ENCODE peak calls at places on chromosomes 12 and 14, in eight cellular contexts. One of them, this sample, is unnamed.

GRCh38 chr12:108526482-108527234 is 11.6 kb downstream of the FICD start:
- DNase-seq in GM23338: no peak
- DNase-seq in stomach: no peak
- DNase-seq in GM12878: no peak
- DNase-seq in Panc1: no peak
- DNase-seq in transverse colon: no peak
- DNase-seq in SK-N-SH: no peak
- DNase-seq in HL-60: no peak
- DNase-seq in this sample: no peak

GRCh38 chr12:76240281-76240680 is 107.9 kb downstream of the BBS10 start:
- DNase-seq in GM12878: no peak
- DNase-seq in GM23338: no peak
- DNase-seq in stomach: no peak
- DNase-seq in HL-60: no peak
- DNase-seq in transverse colon: no peak
- DNase-seq in SK-N-SH: no peak
- DNase-seq in Panc1: no peak
- DNase-seq in this sample: no peak

GRCh38 chr12:49276304-49277290 is 11.7 kb downstream of the TUBA1C start:
- DNase-seq in SK-N-SH: peak; percentile 25
- DNase-seq in Panc1: no peak
- DNase-seq in GM23338: no peak
- DNase-seq in GM12878: no peak
- DNase-seq in HL-60: no peak
- DNase-seq in transverse colon: no peak
- DNase-seq in stomach: no peak
- DNase-seq in this sample: no peak

GRCh38 chr14:22334627-22335026 is 254.4 kb downstream of the DAD1 start:
- DNase-seq in stomach: no peak
- DNase-seq in SK-N-SH: no peak
- DNase-seq in HL-60: no peak
- DNase-seq in GM23338: no peak
- DNase-seq in transverse colon: no peak
- DNase-seq in GM12878: no peak
- DNase-seq in Panc1: no peak
- DNase-seq in this sample: no peak

GRCh38 chr12:58917699-58918334 is 2.5 kb downstream of the LRIG3 start:
- DNase-seq in stomach: no peak
- DNase-seq in transverse colon: no peak
- DNase-seq in SK-N-SH: no peak
- DNase-seq in Panc1: no peak
- DNase-seq in HL-60: no peak
- DNase-seq in GM23338: no peak
- DNase-seq in GM12878: no peak
- DNase-seq in this sample: no peak

GRCh38 chr14:104281768-104282301 is 143.4 kb downstream of the KIF26A start:
- DNase-seq in transverse colon: peak; percentile 51
- DNase-seq in Panc1: no peak
- DNase-seq in HL-60: no peak
- DNase-seq in GM12878: no peak
- DNase-seq in GM23338: no peak
- DNase-seq in SK-N-SH: no peak
- DNase-seq in stomach: peak; percentile 21
- DNase-seq in this sample: peak; percentile 66

GRCh38 chr14:98182385-98183055 is 1089.5 kb downstream of the BCL11B start:
- DNase-seq in transverse colon: no peak
- DNase-seq in GM23338: no peak
- DNase-seq in GM12878: no peak
- DNase-seq in SK-N-SH: no peak
- DNase-seq in stomach: no peak
- DNase-seq in HL-60: no peak
- DNase-seq in Panc1: no peak
- DNase-seq in this sample: no peak

GRCh38 chr12:62006076-62006732 is 254.0 kb upstream of the USP15 start:
- DNase-seq in stomach: no peak
- DNase-seq in GM23338: peak; percentile 73
- DNase-seq in SK-N-SH: peak; percentile 49
- DNase-seq in transverse colon: no peak
- DNase-seq in GM12878: no peak
- DNase-seq in Panc1: peak; percentile 17
- DNase-seq in HL-60: peak; percentile 19
- DNase-seq in this sample: no peak

GRCh38 chr14:61388173-61388975 is 67.0 kb downstream of the PRKCH start:
- DNase-seq in transverse colon: no peak
- DNase-seq in Panc1: no peak
- DNase-seq in GM12878: peak; percentile 86
- DNase-seq in SK-N-SH: no peak
- DNase-seq in stomach: no peak
- DNase-seq in HL-60: peak; percentile 8
- DNase-seq in GM23338: no peak
- DNase-seq in this sample: no peak

GRCh38 chr14:66503532-66503931 is 4.4 kb upstream of the GPHN start:
- DNase-seq in GM23338: no peak
- DNase-seq in GM12878: no peak
- DNase-seq in stomach: no peak
- DNase-seq in Panc1: no peak
- DNase-seq in HL-60: no peak
- DNase-seq in SK-N-SH: no peak
- DNase-seq in transverse colon: no peak
- DNase-seq in this sample: no peak

GRCh38 chr14:24556756-24557155 is 19.3 kb downstream of the CTSG start:
- DNase-seq in SK-N-SH: no peak
- DNase-seq in GM23338: no peak
- DNase-seq in Panc1: no peak
- DNase-seq in transverse colon: no peak
- DNase-seq in GM12878: no peak
- DNase-seq in stomach: no peak
- DNase-seq in HL-60: no peak
- DNase-seq in this sample: no peak

GRCh38 chr12:16165506-16165905 is 112.0 kb downstream of the SLC15A5 start:
- DNase-seq in transverse colon: peak; percentile 52
- DNase-seq in stomach: peak; percentile 36
- DNase-seq in Panc1: no peak
- DNase-seq in GM12878: no peak
- DNase-seq in GM23338: peak; percentile 83
- DNase-seq in HL-60: peak; percentile 42
- DNase-seq in SK-N-SH: peak; percentile 16
- DNase-seq in this sample: peak; percentile 58

GRCh38 chr14:59199614-59200013 is 11.1 kb downstream of the DAAM1 start:
- DNase-seq in GM23338: no peak
- DNase-seq in GM12878: no peak
- DNase-seq in SK-N-SH: no peak
- DNase-seq in stomach: no peak
- DNase-seq in HL-60: no peak
- DNase-seq in Panc1: no peak
- DNase-seq in transverse colon: no peak
- DNase-seq in this sample: no peak

GRCh38 chr14:59197695-59198262 is 9.3 kb downstream of the DAAM1 start:
- DNase-seq in GM12878: no peak
- DNase-seq in Panc1: no peak
- DNase-seq in HL-60: no peak
- DNase-seq in GM23338: no peak
- DNase-seq in stomach: no peak
- DNase-seq in transverse colon: no peak
- DNase-seq in SK-N-SH: no peak
- DNase-seq in this sample: no peak

GRCh38 chr14:59200214-59200613 is 11.7 kb downstream of the DAAM1 start:
- DNase-seq in transverse colon: no peak
- DNase-seq in SK-N-SH: no peak
- DNase-seq in GM12878: no peak
- DNase-seq in GM23338: no peak
- DNase-seq in Panc1: no peak
- DNase-seq in stomach: no peak
- DNase-seq in HL-60: no peak
- DNase-seq in this sample: no peak

GRCh38 chr14:59202031-59202430 is 13.6 kb downstream of the DAAM1 start:
- DNase-seq in SK-N-SH: no peak
- DNase-seq in Panc1: no peak
- DNase-seq in transverse colon: no peak
- DNase-seq in HL-60: no peak
- DNase-seq in stomach: no peak
- DNase-seq in GM23338: no peak
- DNase-seq in GM12878: no peak
- DNase-seq in this sample: no peak

GRCh38 chr14:59199205-59199604 is 10.7 kb downstream of the DAAM1 start:
- DNase-seq in Panc1: no peak
- DNase-seq in stomach: no peak
- DNase-seq in HL-60: no peak
- DNase-seq in SK-N-SH: peak; percentile 21
- DNase-seq in transverse colon: no peak
- DNase-seq in GM23338: no peak
- DNase-seq in GM12878: no peak
- DNase-seq in this sample: no peak
- TF ChIP-seq CTCF in Panc1: no peak
- TF ChIP-seq CTCF in stomach: no peak
- TF ChIP-seq CTCF in HL-60: no peak
- TF ChIP-seq CTCF in SK-N-SH: peak; percentile 31
- TF ChIP-seq CTCF in transverse colon: no peak
- TF ChIP-seq CTCF in GM23338: peak; percentile 9
- TF ChIP-seq CTCF in GM12878: no peak
- TF ChIP-seq CTCF in this sample: no peak

DNA sequence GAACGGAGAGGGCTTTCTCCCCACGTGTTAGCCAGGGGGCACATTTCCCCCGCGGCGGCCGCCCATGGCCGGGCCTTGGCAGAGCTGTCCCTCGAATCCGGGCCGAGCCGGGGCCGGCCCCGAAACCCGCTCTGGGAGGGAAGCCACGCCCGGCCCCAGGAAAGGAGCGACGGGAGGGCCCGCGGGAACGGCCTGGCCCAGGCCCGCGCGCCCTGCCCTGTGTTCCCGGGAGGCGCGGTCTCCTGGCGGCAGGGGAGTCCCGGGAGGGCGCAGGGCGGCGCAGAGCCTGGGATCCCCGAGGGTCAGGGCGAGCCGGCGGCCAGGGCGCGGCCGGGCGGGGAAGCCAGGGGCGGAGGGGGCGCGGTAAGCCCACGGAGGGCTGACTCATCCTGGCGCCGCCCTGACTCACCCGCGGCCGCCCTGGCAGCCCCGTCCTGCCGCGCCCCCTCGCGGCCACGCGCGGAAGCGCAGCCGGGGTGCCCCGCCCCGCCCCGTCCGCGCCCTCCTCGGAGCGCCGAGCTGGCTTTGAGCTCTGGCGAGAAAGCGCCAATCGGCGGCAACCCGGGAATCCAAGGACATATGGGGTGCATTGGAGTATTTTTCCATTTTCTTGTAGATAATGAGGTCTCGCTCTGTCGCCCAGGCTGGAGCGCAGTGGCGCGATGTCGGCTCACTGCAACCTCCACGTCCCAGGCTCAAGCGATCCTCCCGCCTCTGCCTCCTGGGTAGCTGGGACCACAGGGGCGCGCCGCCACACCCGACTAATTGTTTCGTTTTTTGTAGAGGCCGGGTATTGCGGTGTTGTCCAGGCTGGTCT is 31.8 kb upstream of the PLEKHG6 start:
- DNase-seq in HL-60: peak; percentile 49
- DNase-seq in GM23338: peak; percentile 85
- DNase-seq in transverse colon: peak; percentile 94
- DNase-seq in Panc1: no peak
- DNase-seq in stomach: peak; percentile 89
- DNase-seq in SK-N-SH: peak; percentile 98
- DNase-seq in GM12878: no peak
- DNase-seq in this sample: peak; percentile 91
- TF ChIP-seq POLR2AphosphoS5 in HL-60: no peak
- TF ChIP-seq POLR2AphosphoS5 in GM23338: no peak
- TF ChIP-seq POLR2AphosphoS5 in transverse colon: peak; percentile 80
- TF ChIP-seq POLR2AphosphoS5 in Panc1: no peak
- TF ChIP-seq POLR2AphosphoS5 in stomach: peak; percentile 64
- TF ChIP-seq POLR2AphosphoS5 in SK-N-SH: peak; percentile 51
- TF ChIP-seq POLR2AphosphoS5 in GM12878: no peak
- TF ChIP-seq POLR2AphosphoS5 in this sample: peak; percentile 48

GRCh38 chr12:64669270-64669842 is 59.1 kb downstream of the RASSF3 start:
- DNase-seq in Panc1: no peak
- DNase-seq in HL-60: peak; percentile 51
- DNase-seq in transverse colon: peak; percentile 61
- DNase-seq in stomach: peak; percentile 73
- DNase-seq in GM23338: peak; percentile 42
- DNase-seq in GM12878: peak; percentile 73
- DNase-seq in SK-N-SH: peak; percentile 47
- DNase-seq in this sample: no peak
- H3K27ac ChIP-seq in Panc1: peak overlapping the region; percentile 98
- H3K27ac ChIP-seq in HL-60: peak overlapping the region; percentile 48
- H3K27ac ChIP-seq in transverse colon: peak overlapping the region; percentile 90
- H3K27ac ChIP-seq in stomach: peak overlapping the region; percentile 82
- H3K27ac ChIP-seq in GM23338: peak overlapping the region; percentile 40
- H3K27ac ChIP-seq in GM12878: peak overlapping the region; percentile 91
- H3K27ac ChIP-seq in SK-N-SH: peak overlapping the region; percentile 83
- H3K27ac ChIP-seq in this sample: peak overlapping the region; percentile 31

GRCh38 chr12:38540156-38540555 is 223.6 kb downstream of the ALG10B start:
- DNase-seq in GM12878: no peak
- DNase-seq in HL-60: no peak
- DNase-seq in GM23338: no peak
- DNase-seq in stomach: no peak
- DNase-seq in SK-N-SH: no peak
- DNase-seq in Panc1: no peak
- DNase-seq in transverse colon: no peak
- DNase-seq in this sample: no peak

GRCh38 chr12:38541849-38542248 is 225.3 kb downstream of the ALG10B start:
- DNase-seq in HL-60: no peak
- DNase-seq in transverse colon: no peak
- DNase-seq in GM23338: no peak
- DNase-seq in Panc1: no peak
- DNase-seq in stomach: no peak
- DNase-seq in SK-N-SH: no peak
- DNase-seq in GM12878: no peak
- DNase-seq in this sample: no peak

GRCh38 chr12:38543151-38543550 is 226.6 kb downstream of the ALG10B start:
- DNase-seq in stomach: no peak
- DNase-seq in GM12878: no peak
- DNase-seq in SK-N-SH: no peak
- DNase-seq in Panc1: no peak
- DNase-seq in HL-60: no peak
- DNase-seq in transverse colon: no peak
- DNase-seq in GM23338: peak; percentile 10
- DNase-seq in this sample: no peak

GRCh38 chr12:38547586-38547985 is 231.0 kb downstream of the ALG10B start:
- DNase-seq in SK-N-SH: no peak
- DNase-seq in GM23338: no peak
- DNase-seq in GM12878: no peak
- DNase-seq in Panc1: no peak
- DNase-seq in transverse colon: no peak
- DNase-seq in stomach: no peak
- DNase-seq in HL-60: no peak
- DNase-seq in this sample: no peak

DNA sequence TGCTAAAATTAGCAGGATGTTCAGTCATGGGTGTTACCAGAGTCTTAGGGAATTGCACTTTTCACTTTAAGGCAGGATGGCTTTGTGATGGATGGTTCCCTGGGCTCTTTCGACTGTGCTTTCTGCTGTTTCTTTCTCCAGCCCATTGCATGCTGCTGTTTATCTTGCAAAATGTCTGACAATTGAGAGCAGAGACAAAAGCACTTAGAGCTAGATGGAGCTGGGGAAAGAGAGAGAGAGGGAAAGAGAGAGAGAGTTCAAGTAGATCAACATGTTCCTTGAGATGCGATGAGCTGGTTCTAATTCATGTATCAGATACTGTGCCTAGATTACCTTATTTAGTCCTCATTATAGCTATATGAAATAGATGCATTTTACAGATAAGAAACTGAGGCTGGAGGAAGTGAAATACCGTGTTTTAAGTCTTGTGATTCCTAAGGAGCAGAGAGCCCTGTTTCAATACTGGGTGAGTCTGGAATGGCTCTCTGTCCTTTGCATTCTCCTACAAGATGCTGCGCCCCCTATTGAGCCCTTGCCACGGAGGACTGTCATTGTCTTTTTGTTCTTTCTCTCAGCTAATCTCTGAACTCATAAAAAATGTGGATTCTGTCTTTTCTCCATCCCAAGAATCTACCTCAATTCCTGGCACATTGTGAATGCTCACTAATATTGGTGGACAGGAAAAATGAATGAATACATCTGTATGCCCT is 227.9 kb downstream of the ALG10B start:
- DNase-seq in transverse colon: no peak
- DNase-seq in stomach: no peak
- DNase-seq in HL-60: no peak
- DNase-seq in Panc1: no peak
- DNase-seq in GM23338: peak; percentile 84
- DNase-seq in GM12878: no peak
- DNase-seq in SK-N-SH: no peak
- DNase-seq in this sample: no peak
- TF ChIP-seq CTCF in transverse colon: no peak
- TF ChIP-seq CTCF in stomach: no peak
- TF ChIP-seq CTCF in HL-60: no peak
- TF ChIP-seq CTCF in Panc1: peak; percentile 39
- TF ChIP-seq CTCF in GM23338: peak; percentile 74
- TF ChIP-seq CTCF in GM12878: peak; percentile 2
- TF ChIP-seq CTCF in SK-N-SH: peak; percentile 26
- TF ChIP-seq CTCF in this sample: no peak

This sample was measured in suprapubic skin.